ENCODE peak calls at places on chromosome 21, in eight cellular contexts. P is COR-L47; D is kidney tubule cell; E is activated CD8-positive, alpha-beta memory T cell treated with anti-CD3 and anti-CD28 coated beads for 1 hour; M is stimulated activated CD4-positive, alpha-beta T cell treated with anti-CD3 and anti-CD28 coated beads, Interleukin-1b, Interleukin-23, amount 100 ng/mL, for 4 hours; V is iris pigment epithelial cell; K is SK-N-SH; Z is transverse colon. F is an unnamed sample.

GRCh38 chr21:44423312-44423821 is 31.9 kb upstream of the LRRC3 start:
- DNase-seq in E (no peak), K (no peak), P (no peak), V (no peak), M (no peak), Z (no peak), D (no peak), F (no peak)

GRCh38 chr21:46544003-46544402 is 60.9 kb downstream of the S100B start:
- DNase-seq in K (no peak), Z (no peak), M (no peak), D (no peak), P (no peak), E (no peak), V (no peak), F (no peak)

GRCh38 chr21:45150630-45151265 is 76.4 kb downstream of the ADARB1 start:
- DNase-seq in E (no peak), D (no peak), K (no peak), V (no peak), P (no peak), Z (no peak), M (no peak), F (no peak)

GRCh38 chr21:42974832-42975820 is 764 bp downstream of the PKNOX1 start:
- DNase-seq in D (peak; percentile 70), Z (peak; percentile 66), M (peak; percentile 71), E (peak; percentile 52), K (peak; percentile 92), V (peak; percentile 61), P (peak; percentile 53), F (peak; percentile 66)

GRCh38 chr21:29453511-29453910 is 154.8 kb downstream of the BACH1 start:
- DNase-seq in Z (no peak), K (no peak), V (no peak), M (no peak), P (no peak), D (no peak), E (no peak), F (no peak)

GRCh38 chr21:28675265-28676041 is 317.2 kb downstream of the LTN1 start:
- DNase-seq in E (no peak), Z (no peak), K (no peak), D (no peak), P (no peak), M (no peak), V (peak; percentile 7), F (no peak)

GRCh38 chr21:25409992-25410391 is 197.3 kb downstream of the MRPL39 start:
- DNase-seq in P (no peak), D (no peak), M (no peak), K (no peak), Z (no peak), E (no peak), V (no peak), F (no peak)

GRCh38 chr21:43861716-43862115 is 3.3 kb upstream of the AGPAT3 start:
- DNase-seq in Z (no peak), D (no peak), V (no peak), P (peak; percentile 36), E (no peak), K (no peak), M (no peak), F (peak; percentile 26)

GRCh38 chr21:45510466-45510955 is 31.7 kb downstream of the SLC19A1 start:
- DNase-seq in K (no peak), V (no peak), M (no peak), E (no peak), D (no peak), P (no peak), Z (no peak), F (no peak)

GRCh38 chr21:40754466-40754865 is 92.5 kb downstream of the DSCAM start:
- DNase-seq in V (no peak), K (no peak), D (no peak), P (no peak), M (no peak), Z (no peak), E (no peak), F (peak; percentile 67)

GRCh38 chr21:32800056-32800455 is 28.5 kb upstream of the PAXBP1 start:
- DNase-seq in Z (no peak), E (no peak), P (no peak), V (peak; percentile 52), M (no peak), D (no peak), K (no peak), F (no peak)

GRCh38 chr21:35075546-35075945 is 26.4 kb upstream of the RUNX1 start:
- DNase-seq in D (peak; percentile 90), P (no peak), V (peak; percentile 98), K (no peak), E (no peak), M (no peak), Z (no peak), F (no peak)

GRCh38 chr21:14491269-14491681 is 54.8 kb downstream of the SAMSN1 start:
- DNase-seq in E (no peak), P (no peak), V (no peak), K (no peak), M (no peak), Z (no peak), D (no peak), F (no peak)

GRCh38 chr21:41681336-41681801 is 85.5 kb downstream of the RIPK4 start:
- DNase-seq in P (no peak), E (no peak), K (no peak), Z (peak; percentile 50), M (no peak), D (no peak), V (no peak), F (no peak)

GRCh38 chr21:35265170-35265877 is 216.2 kb upstream of the RUNX1 start:
- DNase-seq in V (peak; percentile 78), M (no peak), E (no peak), D (peak; percentile 91), K (no peak), Z (no peak), P (no peak), F (no peak)